ENCODE peak calls at places on chromosomes 5 and 9, in six cellular contexts. H, C, F, E, Q and X are unnamed samples.

GRCh38 chr9:77454668-77455067 is 193.5 kb downstream of the GNA14 start:
- DNase-seq in F (no peak), C (no peak), Q (peak; percentile 91), H (no peak), E (no peak), X (no peak)

GRCh38 chr9:81292056-81292805 is 397.1 kb downstream of the TLE1 start:
- DNase-seq in H (no peak), F (no peak), C (no peak), Q (no peak), E (peak; percentile 12), X (no peak)

GRCh38 chr5:159515909-159516415 is 185.7 kb upstream of the IL12B start:
- DNase-seq in C (peak; percentile 43), F (peak; percentile 90), Q (peak; percentile 44), E (peak; percentile 81), H (no peak), X (peak; percentile 74)

GRCh38 chr5:17897776-17898175 is 263.5 kb downstream of the TAF11L14 start:
- DNase-seq in E (no peak), H (no peak), C (no peak), Q (no peak), F (no peak), X (no peak)

GRCh38 chr9:21919377-21920362 is 74.5 kb downstream of the CDKN2A start:
- DNase-seq in E (peak; percentile 69), C (no peak), H (no peak), F (no peak), Q (peak; percentile 50), X (no peak)

GRCh38 chr9:137236238-137236935 is 4.7 kb upstream of the TUBB4B start:
- DNase-seq in Q (peak; percentile 39), C (peak; percentile 87), F (peak; percentile 95), H (no peak), E (peak; percentile 82), X (peak; percentile 93)

GRCh38 chr9:89367281-89367680 is 49.0 kb downstream of the SECISBP2 start:
- DNase-seq in E (no peak), H (no peak), F (peak; percentile 64), Q (no peak), C (no peak), X (no peak)

GRCh38 chr5:95958308-95959014 is 3.2 kb downstream of the ELL2 start:
- DNase-seq in Q (peak; percentile 29), H (no peak), E (peak; percentile 71), F (peak; percentile 74), C (no peak), X (no peak)

GRCh38 chr9:131276891-131277672 is 772 bp upstream of the FAM78A start:
- DNase-seq in F (no peak), Q (no peak), H (no peak), E (no peak), C (no peak), X (peak; percentile 67)

GRCh38 chr5:138724470-138725146 is 28.6 kb upstream of the CTNNA1 start:
- DNase-seq in C (peak; percentile 43), H (peak; percentile 80), E (no peak), F (no peak), Q (peak; percentile 95), X (no peak)

GRCh38 chr5:107217721-107218130 is 453.0 kb downstream of the EFNA5 start:
- DNase-seq in Q (no peak), F (peak; percentile 88), E (peak; percentile 79), C (peak; percentile 71), H (no peak), X (no peak)

GRCh38 chr9:70205366-70206020 is 53.3 kb upstream of the SMC5 start:
- DNase-seq in C (no peak), H (no peak), E (no peak), F (no peak), Q (no peak), X (no peak)

GRCh38 chr9:6113312-6113711 is 97.9 kb upstream of the RANBP6 start:
- DNase-seq in C (no peak), E (no peak), Q (no peak), H (no peak), F (no peak), X (no peak)

GRCh38 chr9:87395804-87396458 is 101.7 kb upstream of the DAPK1 start:
- DNase-seq in Q (peak; percentile 58), E (peak; percentile 71), C (no peak), F (no peak), H (no peak), X (no peak)